ENCODE peak calls at places on chromosomes 5 and 9, in seven cellular contexts. V is kidney, Q is hepatocyte, R is right cardiac atrium, P is right atrium auricular region, I is astrocyte, H is cardiac muscle cell. J is an unnamed sample.

GRCh38 chr5:7856855-7857254 is 5.9 kb upstream of the CFAP90 start:
- DNase-seq in H (peak; percentile 75), Q (peak; percentile 68), I (no peak), P (no peak), V (no peak), R (no peak), J (no peak)

GRCh38 chr9:36207546-36208012 is 16.9 kb downstream of the CLTA start:
- DNase-seq in Q (no peak), V (no peak), I (peak; percentile 49), P (no peak), H (peak; percentile 53), R (no peak), J (no peak)

GRCh38 chr5:135446615-135447014 is 533 bp downstream of the DCANP1 start:
- DNase-seq in V (no peak), R (no peak), P (peak; percentile 28), H (no peak), I (no peak), Q (no peak), J (no peak)

GRCh38 chr5:1666221-1666620 is 133.4 kb downstream of the MRPL36 start:
- DNase-seq in P (peak; percentile 21), V (peak; percentile 45), R (no peak), Q (no peak), I (no peak), H (no peak), J (no peak)

GRCh38 chr5:127844631-127845030 is 141.4 kb downstream of the CCDC192 start:
- DNase-seq in P (no peak), Q (no peak), V (no peak), R (peak; percentile 32), I (no peak), H (no peak), J (peak; percentile 64)

GRCh38 chr9:68678430-68678829 is 26.6 kb upstream of the PIP5K1B start:
- DNase-seq in Q (peak; percentile 66), P (no peak), H (peak; percentile 18), R (peak; percentile 22), V (no peak), I (no peak), J (no peak)

GRCh38 chr5:115098041-115098702 is 71.5 kb downstream of the TRIM36 start:
- DNase-seq in V (no peak), H (peak; percentile 67), I (peak; percentile 29), Q (peak; percentile 63), P (no peak), R (no peak), J (no peak)

GRCh38 chr9:112487799-112488345 is 1.2 kb downstream of the KIAA1958 start:
- DNase-seq in I (peak; percentile 18), P (no peak), H (no peak), R (no peak), V (no peak), Q (peak; percentile 13), J (no peak)

GRCh38 chr5:92409131-92409530 is 1026.0 kb upstream of the ARRDC3 start:
- DNase-seq in I (no peak), H (peak; percentile 6), V (no peak), P (no peak), R (no peak), Q (no peak), J (no peak)

DNA sequence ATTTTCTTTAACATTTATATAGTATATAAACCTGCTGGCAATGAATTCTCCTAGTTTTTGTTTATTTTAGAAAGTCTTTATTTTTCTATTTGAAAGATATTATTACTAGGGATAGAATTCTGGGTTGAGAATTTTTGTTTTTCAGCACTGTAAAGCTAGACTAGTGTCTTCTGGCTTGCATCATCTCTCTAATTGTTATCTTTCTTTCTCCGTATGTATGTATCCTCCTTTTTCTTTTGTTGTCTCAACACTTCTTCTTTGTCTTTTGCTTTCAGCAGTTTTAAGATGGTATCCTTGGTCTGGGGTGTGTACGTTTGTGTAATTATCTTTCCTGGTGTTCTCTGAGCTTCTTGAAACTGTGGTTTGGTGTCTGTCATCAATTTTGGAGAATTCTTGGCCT is 48.8 kb downstream of the FBXO4 start:
- DNase-seq in V (no peak), Q (no peak), I (no peak), P (no peak), R (no peak), H (no peak), J (no peak)
- H3K4me1 ChIP-seq in V (no peaks in the 10 kb centered on the region), Q (no peaks in the 10 kb centered on the region), I (no peaks in the 10 kb centered on the region), P (no peaks in the 10 kb centered on the region), R (no peaks in the 10 kb centered on the region), H (peaks cover 5% of the 10 kb centered on the region), J (no peaks in the 10 kb centered on the region)

GRCh38 chr5:173806270-173807035 is 81.7 kb upstream of the CPEB4 start:
- DNase-seq in I (no peak), Q (peak; percentile 64), P (no peak), H (no peak), R (no peak), V (no peak), J (no peak)
- H3K4me1 ChIP-seq in I (no peaks in the 10 kb centered on the region), Q (peaks cover 8% of the 10 kb centered on the region), P (no peaks in the 10 kb centered on the region), H (no peaks in the 10 kb centered on the region), R (no peaks in the 10 kb centered on the region), V (peaks cover 2% of the 10 kb centered on the region), J (no peaks in the 10 kb centered on the region)

GRCh38 chr5:180818942-180819341 is 16.3 kb upstream of the MGAT1 start:
- DNase-seq in I (no peak), Q (no peak), R (no peak), P (no peak), V (no peak), H (no peak), J (no peak)

GRCh38 chr5:180815241-180816031 is 12.8 kb upstream of the MGAT1 start:
- DNase-seq in I (no peak), Q (no peak), P (peak; percentile 57), R (no peak), V (peak; percentile 22), H (no peak), J (no peak)

GRCh38 chr5:180816608-180817534 is 14.3 kb upstream of the MGAT1 start:
- DNase-seq in I (peak; percentile 69), P (no peak), V (peak; percentile 86), Q (no peak), R (peak; percentile 71), H (peak; percentile 78), J (peak; percentile 80)

GRCh38 chr5:180818275-180818674 is 15.7 kb upstream of the MGAT1 start:
- DNase-seq in P (no peak), R (no peak), I (no peak), V (no peak), H (no peak), Q (no peak), J (peak; percentile 44)

DNA sequence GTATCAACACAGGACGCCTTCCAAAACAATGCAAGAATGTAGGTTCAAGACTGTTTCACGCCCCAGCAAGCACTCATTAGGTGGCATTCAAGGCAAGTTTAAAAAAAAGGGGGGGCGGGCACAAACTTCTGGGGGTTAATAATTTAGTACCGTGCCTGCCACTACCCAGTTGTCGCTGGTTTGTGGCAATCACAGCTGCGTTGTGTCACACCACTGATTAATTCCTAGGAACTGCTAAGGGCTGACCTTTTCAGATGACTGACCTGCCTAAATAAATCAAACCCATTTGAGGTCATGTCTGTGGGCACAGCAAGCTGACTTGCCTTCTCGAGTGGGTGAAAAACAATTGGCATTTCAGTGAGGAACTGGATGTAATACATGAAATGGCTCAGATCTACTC is 15.2 kb upstream of the MGAT1 start:
- DNase-seq in P (no peak), V (peak; percentile 79), H (no peak), R (no peak), I (no peak), Q (no peak), J (peak; percentile 49)
- H3K4me1 ChIP-seq in P (peaks cover 47% of the 10 kb centered on the region), V (peaks cover 28% of the 10 kb centered on the region), H (peaks cover 9% of the 10 kb centered on the region), R (peaks cover 11% of the 10 kb centered on the region), I (peaks cover 15% of the 10 kb centered on the region), Q (peaks cover 15% of the 10 kb centered on the region), J (no peaks in the 10 kb centered on the region)

GRCh38 chr9:134392900-134393299 is 66.6 kb downstream of the RXRA start:
- DNase-seq in R (no peak), V (no peak), Q (no peak), H (no peak), P (no peak), I (no peak), J (no peak)
- H3K4me1 ChIP-seq in R (peaks cover 36% of the 10 kb centered on the region), V (peaks cover 82% of the 10 kb centered on the region), Q (peaks cover 18% of the 10 kb centered on the region), H (peaks cover 6% of the 10 kb centered on the region), P (peaks cover 96% of the 10 kb centered on the region), I (peaks cover 16% of the 10 kb centered on the region), J (no peaks in the 10 kb centered on the region)

J was measured in sigmoid colon.